ENCODE peak calls at places on chromosomes 13 and 19, in five cellular contexts. One of them, this sample, is unnamed.

GRCh38 chr13:20903164-20903475 is 574 bp upstream of the XPO4 start:
- DNase-seq in M059J: no peak
- DNase-seq in neural crest cell: no peak
- DNase-seq in nucleus accumbens: no peak
- DNase-seq in BE2C: no peak
- DNase-seq in this sample: no peak

GRCh38 chr19:1091544-1092175 is 3.5 kb downstream of the POLR2E start:
- DNase-seq in M059J: no peak
- DNase-seq in neural crest cell: no peak
- DNase-seq in nucleus accumbens: no peak
- DNase-seq in BE2C: no peak
- DNase-seq in this sample: no peak

GRCh38 chr19:33535176-33535575 is 13.6 kb upstream of the PEPD start:
- DNase-seq in M059J: peak; percentile 51
- DNase-seq in neural crest cell: no peak
- DNase-seq in nucleus accumbens: no peak
- DNase-seq in BE2C: no peak
- DNase-seq in this sample: no peak

GRCh38 chr19:29841209-29841558 is 29.4 kb downstream of the CCNE1 start:
- DNase-seq in M059J: peak; percentile 38
- DNase-seq in neural crest cell: no peak
- DNase-seq in nucleus accumbens: no peak
- DNase-seq in BE2C: no peak
- DNase-seq in this sample: peak; percentile 26

GRCh38 chr13:40169476-40169875 is 497.0 kb downstream of the FOXO1 start:
- DNase-seq in M059J: no peak
- DNase-seq in neural crest cell: no peak
- DNase-seq in nucleus accumbens: no peak
- DNase-seq in BE2C: no peak
- DNase-seq in this sample: no peak

GRCh38 chr19:53977429-53977990 is 13.9 kb upstream of the CACNG6 start:
- DNase-seq in M059J: peak; percentile 96
- DNase-seq in neural crest cell: peak; percentile 64
- DNase-seq in nucleus accumbens: peak; percentile 15
- DNase-seq in BE2C: peak; percentile 78
- DNase-seq in this sample: peak; percentile 91

GRCh38 chr19:47609885-47610545 is 1.1 kb downstream of the BICRA start:
- DNase-seq in M059J: peak; percentile 68
- DNase-seq in neural crest cell: peak; percentile 57
- DNase-seq in nucleus accumbens: peak; percentile 37
- DNase-seq in BE2C: peak; percentile 75
- DNase-seq in this sample: peak; percentile 15

GRCh38 chr13:57552441-57552840 is 79.1 kb upstream of the PCDH17 start:
- DNase-seq in M059J: no peak
- DNase-seq in neural crest cell: no peak
- DNase-seq in nucleus accumbens: no peak
- DNase-seq in BE2C: no peak
- DNase-seq in this sample: no peak

This sample was measured in PC-3.